ENCODE peak calls at places on chromosomes 6 and 20, in four cellular contexts. O is GM12865, Q is heart left ventricle, D is body of pancreas. J is an unnamed sample.
A peak's percentile ranks its signal among the peaks of the same experiment; 100 is the strongest.

GRCh38 chr20:33693274-33693673 is 7.1 kb upstream of the E2F1 start:
- DNase-seq in Q (no peak), O (no peak), D (no peak), J (no peak)

GRCh38 chr6:81214414-81215091 is 537.9 kb downstream of the TENT5A start:
- DNase-seq in D (no peak), Q (no peak), O (no peak), J (no peak)

GRCh38 chr6:209432-210103 is 82.7 kb upstream of the DUSP22 start:
- DNase-seq in Q (no peak), O (peak; percentile 91), D (no peak), J (no peak)

GRCh38 chr6:151869345-151869744 is 61.9 kb downstream of the ESR1 start:
- DNase-seq in D (no peak), Q (no peak), O (no peak), J (no peak)

GRCh38 chr6:17865243-17865642 is 122.2 kb downstream of the KIF13A start:
- DNase-seq in O (no peak), Q (no peak), D (peak; percentile 28), J (peak; percentile 37)

GRCh38 chr6:80457044-80457933 is 350.8 kb downstream of the BCKDHB start:
- DNase-seq in Q (peak; percentile 48), D (peak; percentile 65), O (no peak), J (peak; percentile 54)

GRCh38 chr6:11368760-11369159 is 136.3 kb upstream of the NEDD9 start:
- DNase-seq in O (peak; percentile 58), Q (no peak), D (no peak), J (no peak)

GRCh38 chr6:31418251-31418650 is 14.9 kb downstream of the MICA start:
- DNase-seq in O (no peak), Q (no peak), D (no peak), J (no peak)

GRCh38 chr6:44444853-44445252 is 57.3 kb downstream of the CDC5L start:
- DNase-seq in Q (no peak), D (no peak), O (no peak), J (no peak)

GRCh38 chr6:166629628-166630027 is 2.6 kb upstream of the RPS6KA2 start:
- DNase-seq in Q (no peak), D (no peak), O (no peak), J (no peak)

GRCh38 chr20:52191132-52191435 is 495 bp downstream of the ZFP64 start:
- DNase-seq in O (no peak), Q (no peak), D (no peak), J (no peak)

GRCh38 chr20:48817367-48818030 is 10.3 kb downstream of the PREX1 start:
- DNase-seq in D (no peak), Q (no peak), O (no peak), J (no peak)

GRCh38 chr6:7170117-7170732 is 62.5 kb downstream of the RREB1 start:
- DNase-seq in O (no peak), Q (no peak), D (no peak), J (no peak)

GRCh38 chr6:150063640-150064039 is 5.3 kb downstream of the ULBP3 start:
- DNase-seq in D (no peak), O (no peak), Q (no peak), J (no peak)

GRCh38 chr6:109382576-109383437 is 540 bp upstream of the CD164 start:
- DNase-seq in O (peak; percentile 97), Q (peak; percentile 94), D (peak; percentile 94), J (peak; percentile 92)

GRCh38 chr6:116392158-116393032 is 21.6 kb downstream of the DSE start:
- DNase-seq in O (peak; percentile 69), Q (no peak), D (no peak), J (no peak)

GRCh38 chr6:43984442-43985321 is 142.6 kb downstream of the MRPL14 start:
- DNase-seq in O (no peak), D (peak; percentile 73), Q (no peak), J (peak; percentile 12)

GRCh38 chr6:54698974-54699373 is 147.6 kb upstream of the FAM83B start:
- DNase-seq in D (no peak), Q (no peak), O (peak; percentile 48), J (no peak)

GRCh38 chr6:18055714-18056382 is 66.6 kb downstream of the NHLRC1 start:
- DNase-seq in Q (no peak), D (no peak), O (no peak), J (no peak)

GRCh38 chr6:160069050-160069454 is 52.6 kb upstream of the SLC22A1 start:
- DNase-seq in Q (no peak), O (peak; percentile 75), D (no peak), J (no peak)

GRCh38 chr20:3777381-3777725 is 3.9 kb downstream of the SPEF1 start:
- DNase-seq in D (no peak), Q (no peak), O (no peak), J (no peak)
- H3K4me3 ChIP-seq in D (no peak overlapping the region), Q (peak overlapping the region; percentile 57), O (no peak overlapping the region), J (peak overlapping the region; percentile 41)

GRCh38 chr6:68040312-68040778 is 594.7 kb upstream of the ADGRB3 start:
- DNase-seq in O (no peak), Q (no peak), D (no peak), J (no peak)
- H3K4me3 ChIP-seq in O (peak overlapping the region; percentile 35), Q (peak overlapping the region; percentile 36), D (no peak overlapping the region), J (no peak overlapping the region)

GRCh38 chr20:9508240-9508661 is 6.1 kb upstream of the LAMP5 start:
- DNase-seq in Q (no peak), O (no peak), D (no peak), J (no peak)

GRCh38 chr20:9508696-9509178 is 5.7 kb upstream of the LAMP5 start:
- DNase-seq in D (no peak), Q (no peak), O (no peak), J (no peak)

GRCh38 chr20:9506337-9506821 is 8.0 kb upstream of the LAMP5 start:
- DNase-seq in D (no peak), Q (no peak), O (no peak), J (no peak)

GRCh38 chr20:9507544-9508239 is 6.7 kb upstream of the LAMP5 start:
- DNase-seq in D (no peak), Q (no peak), O (no peak), J (no peak)

DNA sequence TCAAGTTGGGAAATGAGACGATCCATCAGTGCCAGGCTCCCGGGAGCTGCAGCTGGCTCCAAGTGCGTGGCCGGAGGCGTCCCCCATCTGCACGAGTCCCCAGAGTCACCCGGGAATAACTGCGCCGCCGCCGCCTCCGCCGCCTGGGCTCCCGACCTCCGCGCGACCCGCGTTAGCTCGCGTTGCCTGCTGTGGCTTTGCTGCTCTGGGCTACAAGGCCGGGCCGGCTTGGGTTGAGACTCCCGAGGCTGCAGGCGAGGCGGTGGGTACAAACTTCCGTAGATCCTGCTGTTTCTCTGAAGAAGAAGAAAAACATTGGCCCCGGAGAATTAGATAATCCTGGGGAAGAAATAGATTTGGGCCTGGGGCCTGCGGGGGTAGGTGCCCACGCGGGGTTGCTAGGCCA is 7.4 kb upstream of the LAMP5 start:
- DNase-seq in Q (no peak), D (no peak), O (no peak), J (no peak)
- H3K4me3 ChIP-seq in Q (peak overlapping the region; percentile 20), D (no peak overlapping the region), O (no peak overlapping the region), J (no peak overlapping the region)

GRCh38 chr20:59301343-59302007 is 1.1 kb downstream of the EDN3 start:
- DNase-seq in D (no peak), O (no peak), Q (no peak), J (no peak)

GRCh38 chr20:59300341-59301081 is at the start of gene EDN3:
- DNase-seq in D (no peak), O (no peak), Q (no peak), J (no peak)

GRCh38 chr20:59295531-59295930 is 4.9 kb upstream of the EDN3 start:
- DNase-seq in Q (no peak), D (no peak), O (no peak), J (no peak)

GRCh38 chr20:59297641-59298040 is 2.8 kb upstream of the EDN3 start:
- DNase-seq in Q (no peak), O (no peak), D (no peak), J (no peak)

GRCh38 chr20:59299961-59300340 is 460 bp upstream of the EDN3 start:
- DNase-seq in Q (no peak), O (no peak), D (peak; percentile 57), J (no peak)
- H3K4me3 ChIP-seq in Q (no peak overlapping the region), O (no peak overlapping the region), D (no peak overlapping the region), J (no peak overlapping the region)